ENCODE peak calls at places on chromosomes 3 and 15, in eight cellular contexts. G is left ventricle myocardium inferior, L is HCT116, Z is choroid plexus epithelial cell, J is PC-3, M is endothelial cell, F is omental fat pad, A is GM13977. C is an unnamed sample.
A peak's percentile ranks its signal among the peaks of the same experiment; 100 is the strongest.

GRCh38 chr3:16908006-16908405 is 23.3 kb downstream of the PLCL2 start:
- DNase-seq in L (no peak), Z (no peak), M (no peak), F (no peak), G (no peak), A (no peak), J (no peak), C (no peak)

GRCh38 chr15:48112242-48112641 is 8.5 kb upstream of the SLC24A5 start:
- DNase-seq in F (no peak), A (no peak), Z (peak; percentile 76), M (peak; percentile 38), L (peak; percentile 0), J (peak; percentile 51), G (no peak), C (peak; percentile 4)

GRCh38 chr15:99605490-99605931 is 39.7 kb downstream of the MEF2A start:
- DNase-seq in A (no peak), Z (peak; percentile 36), L (no peak), J (peak; percentile 32), F (no peak), G (no peak), M (no peak), C (no peak)

GRCh38 chr15:45641374-45641778 is 6.5 kb downstream of the SQOR start:
- DNase-seq in A (no peak), G (no peak), Z (peak; percentile 94), F (no peak), M (no peak), L (no peak), J (peak; percentile 90), C (no peak)

GRCh38 chr3:65995030-65995429 is 43.7 kb downstream of the MAGI1 start:
- DNase-seq in F (no peak), L (peak; percentile 23), J (peak; percentile 33), Z (peak; percentile 74), M (no peak), G (no peak), A (no peak), C (no peak)

GRCh38 chr15:38112406-38112805 is 140.2 kb upstream of the SPRED1 start:
- DNase-seq in Z (no peak), F (no peak), L (no peak), M (no peak), G (no peak), A (no peak), J (no peak), C (no peak)

GRCh38 chr15:79076661-79077060 is 13.9 kb downstream of the RASGRF1 start:
- DNase-seq in F (no peak), G (no peak), M (no peak), J (no peak), A (no peak), L (no peak), Z (no peak), C (no peak)

GRCh38 chr3:149019581-149019980 is 28.2 kb downstream of the GYG1 start:
- DNase-seq in A (no peak), G (no peak), F (no peak), Z (no peak), L (no peak), M (no peak), J (peak; percentile 22), C (no peak)

GRCh38 chr15:70505411-70505919 is 257.9 kb downstream of the UACA start:
- DNase-seq in Z (peak; percentile 83), F (no peak), G (no peak), J (peak; percentile 95), A (no peak), M (no peak), L (peak; percentile 75), C (no peak)

GRCh38 chr3:61964566-61964965 is 403.2 kb downstream of the PTPRG start:
- DNase-seq in Z (no peak), M (no peak), L (peak; percentile 18), A (no peak), J (no peak), F (no peak), G (no peak), C (no peak)

GRCh38 chr15:42427429-42428223 is 63.3 kb downstream of the ZNF106 start:
- DNase-seq in G (no peak), L (no peak), M (no peak), A (no peak), J (peak; percentile 12), F (no peak), Z (peak; percentile 72), C (no peak)

GRCh38 chr3:122952509-122952908 is 75.1 kb downstream of the SEMA5B start:
- DNase-seq in F (no peak), Z (peak; percentile 43), G (no peak), J (peak; percentile 74), M (no peak), L (no peak), A (no peak), C (peak; percentile 59)
- TF ChIP-seq CTCF in F (no peak), Z (peak; percentile 55), G (peak; percentile 53), J (no peak), M (no peak), L (no peak), A (no peak), C (no peak)

GRCh38 chr3:40073310-40074007 is 236.0 kb upstream of the EIF1B start:
- DNase-seq in A (no peak), Z (no peak), M (peak; percentile 44), G (no peak), J (peak; percentile 4), F (no peak), L (peak; percentile 0), C (no peak)
- TF ChIP-seq CTCF in A (no peak), Z (no peak), M (no peak), G (peak; percentile 22), J (no peak), F (no peak), L (no peak), C (no peak)

GRCh38 chr3:41684802-41685740 is 276.8 kb downstream of the ULK4 start:
- DNase-seq in F (no peak), G (no peak), M (no peak), A (no peak), J (no peak), Z (no peak), L (no peak), C (no peak)

GRCh38 chr3:41679412-41679811 is 282.5 kb downstream of the ULK4 start:
- DNase-seq in F (no peak), M (no peak), G (no peak), Z (no peak), L (no peak), A (no peak), J (no peak), C (no peak)

GRCh38 chr3:41681479-41681878 is 280.4 kb downstream of the ULK4 start:
- DNase-seq in J (peak; percentile 73), M (no peak), G (no peak), A (no peak), F (no peak), Z (peak; percentile 99), L (no peak), C (no peak)

GRCh38 chr3:41682996-41683395 is 278.9 kb downstream of the ULK4 start:
- DNase-seq in J (peak; percentile 33), A (no peak), F (no peak), Z (peak; percentile 92), M (no peak), L (no peak), G (no peak), C (no peak)

GRCh38 chr3:41683666-41684350 is 278.1 kb downstream of the ULK4 start:
- DNase-seq in G (no peak), Z (peak; percentile 56), J (peak; percentile 43), M (no peak), F (no peak), A (no peak), L (no peak), C (no peak)
- TF ChIP-seq CTCF in G (no peak), Z (no peak), J (no peak), M (no peak), F (no peak), A (no peak), L (no peak), C (no peak)

GRCh38 chr15:100905855-100906254 is 13.3 kb upstream of the LRRK1 start:
- DNase-seq in L (no peak), F (no peak), J (peak; percentile 22), A (no peak), G (no peak), M (no peak), Z (no peak), C (no peak)
- TF ChIP-seq CTCF in L (no peak), F (no peak), J (no peak), A (no peak), G (no peak), M (no peak), Z (no peak), C (no peak)

DNA sequence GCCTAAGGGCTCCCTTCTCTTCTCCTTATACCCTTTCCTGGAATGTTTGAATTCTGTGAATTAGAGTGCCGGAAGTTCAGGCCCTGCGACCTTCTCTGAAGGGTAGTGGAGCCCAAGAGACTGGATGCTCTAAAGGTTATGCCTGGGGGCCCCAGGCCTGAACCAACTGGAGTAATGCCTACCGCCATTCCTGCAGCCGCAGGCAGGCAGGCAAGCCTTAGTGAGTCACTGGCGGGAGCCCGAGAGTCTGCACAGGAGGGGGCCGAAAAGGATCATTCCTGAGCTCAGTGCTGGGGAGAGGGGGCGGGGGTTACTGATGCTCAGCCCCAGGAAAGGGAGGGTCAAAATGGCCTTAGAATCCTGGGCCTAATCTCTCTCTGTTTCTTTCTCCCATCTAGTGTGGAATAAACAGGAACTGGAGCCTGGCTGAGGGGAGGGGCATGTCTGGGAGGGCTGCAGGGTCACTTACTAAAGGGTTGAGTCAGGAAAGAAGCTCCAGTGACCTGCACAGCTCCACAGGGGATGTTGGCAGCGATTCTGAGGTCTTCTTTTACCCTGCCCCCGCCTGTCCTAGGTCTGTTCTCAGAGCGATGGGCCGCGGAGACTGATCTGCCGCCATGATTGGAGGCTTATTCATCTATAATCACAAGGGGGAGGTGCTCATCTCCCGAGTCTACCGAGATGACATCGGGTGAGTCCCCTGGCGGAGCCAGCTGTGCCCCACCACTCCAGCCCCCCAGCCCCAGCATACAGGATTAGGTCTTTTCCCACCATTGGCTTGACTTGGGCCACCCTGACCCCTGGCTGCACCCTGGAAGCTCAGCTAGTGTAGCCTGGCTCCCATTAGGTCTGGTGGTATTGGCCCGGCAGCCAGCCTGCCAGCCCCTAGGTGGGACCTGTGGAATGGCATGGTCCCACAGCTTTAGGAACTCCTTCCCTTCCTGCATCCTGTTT is 2.0 kb downstream of the AP2M1 start:
- DNase-seq in Z (peak; percentile 98), F (no peak), M (peak; percentile 71), A (no peak), L (peak; percentile 75), G (peak; percentile 56), J (peak; percentile 81), C (no peak)
- TF ChIP-seq CTCF in Z (no peak), F (no peak), M (no peak), A (no peak), L (no peak), G (no peak), J (no peak), C (no peak)

DNA sequence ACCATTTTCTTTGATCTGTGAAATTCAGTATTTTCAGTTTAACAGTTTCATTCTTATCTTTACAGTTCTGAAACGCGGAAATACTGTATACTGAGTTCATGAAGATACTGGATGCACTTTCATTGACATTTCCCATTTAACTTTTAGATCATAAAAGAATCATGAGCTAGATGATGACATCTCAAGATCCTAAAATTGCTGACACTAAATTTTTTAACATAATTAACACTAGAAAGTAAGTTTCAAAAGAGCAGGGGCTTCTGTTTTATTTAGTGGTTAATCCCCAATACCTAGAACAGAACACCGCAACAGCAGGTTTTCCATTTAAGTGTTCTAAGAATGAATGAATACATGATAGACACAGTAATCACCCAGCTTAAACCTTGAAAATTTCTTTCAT is 54.2 kb downstream of the SHQ1 start:
- DNase-seq in A (no peak), J (no peak), Z (no peak), L (no peak), M (no peak), G (no peak), F (no peak), C (no peak)
- TF ChIP-seq CTCF in A (no peak), J (no peak), Z (no peak), L (no peak), M (no peak), G (no peak), F (no peak), C (no peak)